ENCODE peak calls at places on chromosome 4, in nine cellular contexts. G is astrocyte; W is body of pancreas; P is CD8-positive, alpha-beta T cell; S is right lobe of liver; L is AG09309; X is brain microvascular endothelial cell; C is cardiac muscle cell; O is NB4. M is an unnamed sample.

GRCh38 chr4:158147151-158147550 is 25.7 kb downstream of the GASK1B start:
- DNase-seq in G (no peak), W (no peak), P (no peak), S (no peak), L (no peak), X (no peak), C (no peak), O (no peak), M (no peak)

GRCh38 chr4:148200960-148201359 is 241.3 kb downstream of the NR3C2 start:
- DNase-seq in G (no peak), W (no peak), P (no peak), S (no peak), L (no peak), X (no peak), C (no peak), O (no peak), M (no peak)

GRCh38 chr4:163107754-163108153 is 58.9 kb downstream of the NAF1 start:
- DNase-seq in G (peak; percentile 2), W (no peak), P (no peak), S (no peak), L (no peak), X (peak; percentile 27), C (peak; percentile 33), O (peak; percentile 32), M (peak; percentile 11)

GRCh38 chr4:2330119-2331042 is 68.5 kb upstream of the MXD4 start:
- DNase-seq in G (peak; percentile 94), W (no peak), P (no peak), S (no peak), L (peak; percentile 78), X (peak; percentile 93), C (peak; percentile 88), O (peak; percentile 99), M (no peak)

GRCh38 chr4:98710831-98711230 is 52.4 kb upstream of the TSPAN5 start:
- DNase-seq in G (peak; percentile 13), W (no peak), P (no peak), S (no peak), L (no peak), X (peak; percentile 41), C (peak; percentile 22), O (no peak), M (no peak)

GRCh38 chr4:143728171-143728570 is 27.7 kb upstream of the FREM3 start:
- DNase-seq in G (peak; percentile 53), W (no peak), P (no peak), S (no peak), L (no peak), X (peak; percentile 85), C (peak; percentile 56), O (no peak), M (no peak)

GRCh38 chr4:112318239-112319142 is 21.3 kb downstream of the ALPK1 start:
- DNase-seq in G (no peak), W (no peak), P (no peak), S (no peak), L (no peak), X (no peak), C (no peak), O (no peak), M (no peak)

GRCh38 chr4:186557486-186557885 is 2.1 kb upstream of the MTNR1A start:
- DNase-seq in G (peak; percentile 42), W (no peak), P (no peak), S (no peak), L (no peak), X (peak; percentile 71), C (no peak), O (peak; percentile 40), M (no peak)

GRCh38 chr4:88359558-88359957 is 19.1 kb upstream of the HERC6 start:
- DNase-seq in G (no peak), W (no peak), P (no peak), S (no peak), L (no peak), X (no peak), C (no peak), O (no peak), M (no peak)

GRCh38 chr4:183798249-183798920 is 106.7 kb upstream of the STOX2 start:
- DNase-seq in G (no peak), W (peak; percentile 19), P (no peak), S (no peak), L (no peak), X (no peak), C (no peak), O (peak; percentile 8), M (no peak)

GRCh38 chr4:183797445-183798248 is 107.5 kb upstream of the STOX2 start:
- DNase-seq in G (peak; percentile 3), W (peak; percentile 49), P (no peak), S (no peak), L (no peak), X (no peak), C (peak; percentile 29), O (peak; percentile 33), M (no peak)

GRCh38 chr4:183801460-183802168 is 103.5 kb upstream of the STOX2 start:
- DNase-seq in G (no peak), W (no peak), P (no peak), S (no peak), L (no peak), X (no peak), C (no peak), O (no peak), M (no peak)

GRCh38 chr4:183797041-183797444 is 108.1 kb upstream of the STOX2 start:
- DNase-seq in G (no peak), W (peak; percentile 52), P (no peak), S (no peak), L (no peak), X (no peak), C (no peak), O (no peak), M (no peak)

DNA sequence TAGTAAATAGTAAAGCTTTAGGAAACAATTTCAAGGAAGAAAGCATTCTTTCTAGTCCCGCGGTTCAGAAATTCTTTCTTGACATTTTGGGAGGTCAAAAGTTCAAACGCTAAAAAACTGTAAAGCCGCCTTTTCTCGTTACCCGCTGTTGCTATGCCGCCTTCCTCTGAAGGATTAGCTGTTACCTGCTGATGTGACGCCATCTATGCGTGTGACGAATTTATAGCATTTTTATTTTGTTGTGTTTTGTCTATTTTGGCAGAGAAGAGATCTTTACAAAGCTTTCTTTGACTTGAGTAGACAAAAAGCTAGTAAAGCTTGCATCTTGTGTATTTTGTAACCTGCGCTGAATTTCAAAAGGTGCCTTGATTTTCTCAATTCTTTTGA is 106.2 kb upstream of the STOX2 start:
- DNase-seq in G (no peak), W (no peak), P (no peak), S (no peak), L (no peak), X (no peak), C (no peak), O (peak; percentile 12), M (peak; percentile 15)
- H3K4me3 ChIP-seq in G (no peak overlapping the region), W (no peak overlapping the region), P (no peak overlapping the region), S (peak overlapping the region; percentile 26), L (no peak overlapping the region), X (no peak overlapping the region), C (peak overlapping the region; percentile 50), O (no peak overlapping the region), M (no peak overlapping the region)

GRCh38 chr4:151417766-151418376 is 8.9 kb downstream of the FHIP1A start:
- DNase-seq in G (peak; percentile 12), W (peak; percentile 43), P (no peak), S (no peak), L (no peak), X (no peak), C (no peak), O (no peak), M (no peak)

GRCh38 chr4:151417164-151417571 is 8.2 kb downstream of the FHIP1A start:
- DNase-seq in G (peak; percentile 17), W (no peak), P (no peak), S (no peak), L (no peak), X (no peak), C (no peak), O (peak; percentile 8), M (peak; percentile 23)

GRCh38 chr4:151418856-151419255 is 9.9 kb downstream of the FHIP1A start:
- DNase-seq in G (no peak), W (no peak), P (no peak), S (no peak), L (no peak), X (no peak), C (no peak), O (no peak), M (no peak)

GRCh38 chr4:151420408-151420807 is 11.4 kb downstream of the FHIP1A start:
- DNase-seq in G (no peak), W (no peak), P (no peak), S (no peak), L (no peak), X (no peak), C (no peak), O (no peak), M (no peak)

DNA sequence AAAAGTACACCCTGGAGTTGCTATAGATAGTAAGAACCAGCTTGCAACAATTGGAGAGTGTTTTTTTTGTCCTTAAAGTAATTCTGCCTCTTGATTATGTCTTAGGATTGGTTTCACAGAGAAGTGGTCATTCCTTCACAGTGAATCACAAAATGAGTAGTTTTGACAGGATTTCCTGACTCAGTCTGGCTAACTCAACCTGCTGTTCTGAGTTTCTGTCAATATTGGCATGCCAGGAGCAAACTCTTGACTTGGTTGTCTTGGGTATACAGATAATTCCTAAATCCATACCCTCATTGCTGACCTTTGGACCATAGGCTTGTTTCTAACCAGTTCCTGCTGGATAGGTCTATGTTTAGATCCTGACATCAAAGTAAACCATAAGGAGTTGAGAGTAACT is 9.4 kb downstream of the FHIP1A start:
- DNase-seq in G (peak; percentile 87), W (no peak), P (no peak), S (no peak), L (peak; percentile 42), X (peak; percentile 70), C (peak; percentile 56), O (no peak), M (no peak)
- H3K4me3 ChIP-seq in G (no peak overlapping the region), W (no peak overlapping the region), P (no peak overlapping the region), S (no peak overlapping the region), L (no peak overlapping the region), X (no peak overlapping the region), C (no peak overlapping the region), O (no peak overlapping the region), M (no peak overlapping the region)

DNA sequence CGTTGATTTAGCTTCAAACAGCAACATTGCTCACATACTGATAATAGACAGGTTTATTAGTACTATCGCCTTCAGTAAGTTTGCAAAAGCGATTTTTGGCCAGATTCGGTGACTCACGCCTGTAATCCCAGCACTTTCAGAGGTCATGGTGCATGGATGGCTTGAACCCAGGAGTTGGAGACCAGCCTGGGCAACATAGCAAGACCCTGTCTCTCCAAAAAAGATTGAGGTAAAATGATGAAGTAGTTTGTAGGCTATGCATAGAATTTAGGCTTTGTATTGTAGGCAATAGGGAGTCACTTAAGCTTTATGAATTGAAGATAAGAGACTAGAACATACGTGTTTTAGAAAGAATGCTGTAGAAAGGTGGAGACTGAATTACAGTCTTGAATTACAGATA is 1.1 kb upstream of the GNPDA2 start:
- DNase-seq in G (no peak), W (no peak), P (no peak), S (no peak), L (no peak), X (no peak), C (no peak), O (no peak), M (no peak)
- H3K4me3 ChIP-seq in G (no peak overlapping the region), W (no peak overlapping the region), P (no peak overlapping the region), S (no peak overlapping the region), L (no peak overlapping the region), X (no peak overlapping the region), C (no peak overlapping the region), O (no peak overlapping the region), M (no peak overlapping the region)

DNA sequence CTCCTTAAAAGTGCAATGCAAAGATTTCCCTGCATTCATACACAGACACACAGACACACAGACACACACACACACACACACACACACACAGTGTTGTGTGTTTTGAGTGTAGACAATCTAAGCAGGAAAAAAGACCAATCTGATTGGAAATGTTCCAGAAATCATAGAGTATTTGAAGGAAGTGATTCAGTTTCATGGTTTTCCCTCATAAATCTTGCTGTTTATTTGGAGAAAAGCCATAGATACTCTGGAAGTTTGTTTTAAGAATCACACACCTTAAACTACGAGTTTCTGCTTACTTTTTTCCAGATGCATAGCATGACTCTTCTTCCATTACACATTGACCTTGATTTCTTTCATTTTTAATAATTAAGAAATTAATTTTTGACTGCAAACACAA is 298.5 kb upstream of the BMP3 start:
- DNase-seq in G (peak; percentile 60), W (no peak), P (no peak), S (no peak), L (peak; percentile 29), X (no peak), C (peak; percentile 2), O (no peak), M (no peak)
- H3K4me3 ChIP-seq in G (no peak overlapping the region), W (no peak overlapping the region), P (no peak overlapping the region), S (no peak overlapping the region), L (no peak overlapping the region), X (no peak overlapping the region), C (no peak overlapping the region), O (no peak overlapping the region), M (no peak overlapping the region)